ENCODE peak calls at places on chromosome 5, in six cellular contexts. G, R, A, M, B and W are unnamed samples.

GRCh38 chr5:38639377-38640011 is 83.0 kb upstream of the LIFR start:
- DNase-seq in G (no peak), R (no peak), A (no peak), M (no peak), B (no peak), W (no peak)

GRCh38 chr5:170640731-170641588 is 137.1 kb downstream of the KCNIP1 start:
- DNase-seq in G (no peak), R (peak), A (no peak), M (no peak), B (no peak), W (no peak)

GRCh38 chr5:132439521-132440206 is 50.9 kb downstream of the IRF1 start:
- DNase-seq in G (peak), R (peak), A (no peak), M (peak), B (no peak), W (no peak)

GRCh38 chr5:146680846-146681585 is 165.0 kb upstream of the GPR151 start:
- DNase-seq in G (no peak), R (no peak), A (no peak), M (no peak), B (no peak), W (no peak)

GRCh38 chr5:81626524-81626923 is 124.4 kb downstream of the SSBP2 start:
- DNase-seq in G (no peak), R (no peak), A (no peak), M (no peak), B (no peak), W (no peak)

GRCh38 chr5:145925353-145925752 is 11.0 kb upstream of the SH3RF2 start:
- DNase-seq in G (peak), R (no peak), A (no peak), M (no peak), B (no peak), W (no peak)

GRCh38 chr5:32217886-32218396 is 43.8 kb upstream of the GOLPH3 start:
- DNase-seq in G (no peak), R (peak), A (no peak), M (peak), B (peak), W (no peak)

GRCh38 chr5:102853680-102854079 is 98.6 kb downstream of the PAM start:
- DNase-seq in G (peak), R (no peak), A (no peak), M (no peak), B (no peak), W (no peak)

GRCh38 chr5:1515921-1516571 is 7.7 kb downstream of the LPCAT1 start:
- DNase-seq in G (no peak), R (no peak), A (no peak), M (no peak), B (no peak), W (peak)

GRCh38 chr5:1008451-1009358 is at the start of gene NKD2:
- DNase-seq in G (no peak), R (no peak), A (peak), M (no peak), B (peak), W (peak)

GRCh38 chr5:150672237-150672883 is 11.3 kb downstream of the MYOZ3 start:
- DNase-seq in G (no peak), R (no peak), A (peak), M (no peak), B (no peak), W (no peak)

GRCh38 chr5:32098806-32099435 is 75.2 kb downstream of the GOLPH3 start:
- DNase-seq in G (no peak), R (no peak), A (no peak), M (no peak), B (no peak), W (no peak)

GRCh38 chr5:9686211-9686610 is 56.1 kb upstream of the TAS2R1 start:
- DNase-seq in G (no peak), R (no peak), A (no peak), M (no peak), B (no peak), W (no peak)

GRCh38 chr5:119470851-119471451 is 18.7 kb downstream of the HSD17B4 start:
- DNase-seq in G (no peak), R (peak), A (no peak), M (no peak), B (no peak), W (no peak)

GRCh38 chr5:116842514-116842924 is 267.9 kb upstream of the SEMA6A start:
- DNase-seq in G (no peak), R (no peak), A (no peak), M (no peak), B (peak), W (no peak)

GRCh38 chr5:157947156-157947555 is 88.2 kb upstream of the CLINT1 start:
- DNase-seq in G (no peak), R (no peak), A (no peak), M (no peak), B (no peak), W (no peak)

GRCh38 chr5:141427783-141428426 is 2.4 kb upstream of the PCDHGA12 start:
- DNase-seq in G (no peak), R (no peak), A (no peak), M (no peak), B (no peak), W (no peak)

GRCh38 chr5:4924581-4924980 is 215.5 kb upstream of the ADAMTS16 start:
- DNase-seq in G (peak), R (no peak), A (no peak), M (no peak), B (no peak), W (no peak)